ENCODE peak calls at places on chromosomes 4 and X, in seven cellular contexts. R, A, D, T, C, Q and F are unnamed samples.

GRCh38 chr4:70734168-70734954 is 12.6 kb downstream of the RUFY3 start:
- DNase-seq in R (no peak), A (no peak), D (peak), T (peak), C (no peak), Q (no peak), F (peak)

GRCh38 chr4:162497564-162498167 is 333.9 kb upstream of the FSTL5 start:
- DNase-seq in R (peak), A (peak), D (no peak), T (peak), C (peak), Q (no peak), F (peak)

GRCh38 chr4:111883557-111883999 is 261.7 kb upstream of the FAM241A start:
- DNase-seq in R (no peak), A (no peak), D (no peak), T (no peak), C (no peak), Q (no peak), F (no peak)

GRCh38 chrX:7132335-7133035 is 15.0 kb upstream of the STS start:
- DNase-seq in R (peak), A (peak), D (no peak), T (peak), C (no peak), Q (peak), F (peak)

GRCh38 chr4:169163947-169164668 is 106.6 kb downstream of the SH3RF1 start:
- DNase-seq in R (no peak), A (no peak), D (no peak), T (no peak), C (no peak), Q (no peak), F (no peak)

GRCh38 chr4:100299019-100299418 is 108.8 kb upstream of the DDIT4L start:
- DNase-seq in R (peak), A (no peak), D (no peak), T (no peak), C (no peak), Q (no peak), F (no peak)

GRCh38 chr4:48746608-48747374 is 33.3 kb downstream of the FRYL start:
- DNase-seq in R (no peak), A (no peak), D (no peak), T (no peak), C (no peak), Q (no peak), F (no peak)

GRCh38 chrX:1026263-1027015 is 186.0 kb downstream of the CRLF2 start:
- DNase-seq in R (no peak), A (no peak), D (peak), T (no peak), C (no peak), Q (no peak), F (no peak)

GRCh38 chr4:171727185-171727584 is 86.0 kb upstream of the GALNTL6 start:
- DNase-seq in R (no peak), A (no peak), D (no peak), T (no peak), C (no peak), Q (no peak), F (no peak)

GRCh38 chrX:126799059-126799458 is 20.5 kb upstream of the PRR32 start:
- DNase-seq in R (no peak), A (no peak), D (no peak), T (no peak), C (no peak), Q (no peak), F (no peak)

GRCh38 chr4:122873752-122874151 is 47.1 kb downstream of the FGF2 start:
- DNase-seq in R (no peak), A (no peak), D (no peak), T (no peak), C (no peak), Q (no peak), F (no peak)

GRCh38 chrX:43552703-43553102 is 103.4 kb upstream of the MAOA start:
- DNase-seq in R (no peak), A (no peak), D (no peak), T (no peak), C (no peak), Q (no peak), F (no peak)

GRCh38 chr4:101678180-101678579 is 112.3 kb upstream of the BANK1 start:
- DNase-seq in R (no peak), A (no peak), D (no peak), T (no peak), C (no peak), Q (no peak), F (no peak)

GRCh38 chrX:135388841-135389240 is 32.9 kb upstream of the SMIM10L2A start:
- DNase-seq in R (no peak), A (no peak), D (no peak), T (no peak), C (no peak), Q (no peak), F (no peak)

GRCh38 chr4:1464581-1465171 is 58.4 kb upstream of the NKX1-1 start:
- DNase-seq in R (no peak), A (no peak), D (no peak), T (no peak), C (peak), Q (no peak), F (no peak)

GRCh38 chr4:121272526-121272925 is 108.3 kb downstream of the QRFPR start:
- DNase-seq in R (no peak), A (peak), D (no peak), T (no peak), C (no peak), Q (no peak), F (no peak)

GRCh38 chr4:66572949-66573348 is 902.7 kb upstream of the EPHA5 start:
- DNase-seq in R (no peak), A (no peak), D (no peak), T (no peak), C (no peak), Q (no peak), F (no peak)

GRCh38 chrX:63503541-63503940 is 152.4 kb upstream of the SPIN4 start:
- DNase-seq in R (no peak), A (no peak), D (no peak), T (no peak), C (no peak), Q (no peak), F (peak)

GRCh38 chrX:44088755-44089154 is 115.6 kb upstream of the NDP start:
- DNase-seq in R (no peak), A (no peak), D (no peak), T (no peak), C (no peak), Q (no peak), F (no peak)

GRCh38 chrX:118974908-118975671 is 672 bp downstream of the LONRF3 start:
- DNase-seq in R (no peak), A (peak), D (no peak), T (peak), C (peak), Q (no peak), F (no peak)

GRCh38 chr4:54660591-54660990 is 2.8 kb downstream of the KIT start:
- DNase-seq in R (no peak), A (no peak), D (no peak), T (no peak), C (no peak), Q (no peak), F (no peak)

GRCh38 chr4:139988863-139989765 is 164.9 kb downstream of the MAML3 start:
- DNase-seq in R (peak), A (no peak), D (no peak), T (peak), C (no peak), Q (no peak), F (no peak)

GRCh38 chr4:78441786-78442185 is 109.8 kb upstream of the ANXA3 start:
- DNase-seq in R (no peak), A (no peak), D (no peak), T (no peak), C (no peak), Q (no peak), F (no peak)

GRCh38 chrX:51893931-51894696 is 691 bp downstream of the MAGED1 start:
- DNase-seq in R (no peak), A (no peak), D (no peak), T (no peak), C (peak), Q (no peak), F (no peak)

GRCh38 chrX:39577206-39577605 is 520.6 kb downstream of the BCOR start:
- DNase-seq in R (no peak), A (no peak), D (no peak), T (no peak), C (no peak), Q (no peak), F (peak)

GRCh38 chr4:151653548-151653918 is 107.3 kb downstream of the GATB start:
- DNase-seq in R (no peak), A (no peak), D (no peak), T (no peak), C (peak), Q (no peak), F (no peak)

GRCh38 chr4:53895137-53895536 is 169.3 kb downstream of the CHIC2 start:
- DNase-seq in R (no peak), A (no peak), D (no peak), T (no peak), C (no peak), Q (no peak), F (peak)

GRCh38 chr4:26105372-26105771 is 191.4 kb downstream of the SMIM20 start:
- DNase-seq in R (no peak), A (no peak), D (no peak), T (no peak), C (no peak), Q (no peak), F (no peak)

GRCh38 chr4:74408639-74409038 is 36.3 kb upstream of the AREG start:
- DNase-seq in R (no peak), A (no peak), D (no peak), T (no peak), C (no peak), Q (no peak), F (no peak)

GRCh38 chr4:38236503-38236902 is 276.3 kb downstream of the PTTG2 start:
- DNase-seq in R (no peak), A (no peak), D (no peak), T (no peak), C (no peak), Q (no peak), F (no peak)

GRCh38 chrX:38089173-38089982 is 83.0 kb downstream of the SYTL5 start:
- DNase-seq in R (no peak), A (no peak), D (no peak), T (no peak), C (no peak), Q (no peak), F (no peak)

GRCh38 chr4:87804871-87805270 is 5.5 kb downstream of the IBSP start:
- DNase-seq in R (no peak), A (no peak), D (no peak), T (no peak), C (no peak), Q (no peak), F (no peak)

GRCh38 chr4:87807402-87807801 is 8.0 kb downstream of the IBSP start:
- DNase-seq in R (no peak), A (no peak), D (no peak), T (no peak), C (no peak), Q (no peak), F (no peak)

GRCh38 chr4:87803421-87803820 is 4.1 kb downstream of the IBSP start:
- DNase-seq in R (no peak), A (no peak), D (no peak), T (no peak), C (no peak), Q (no peak), F (no peak)

GRCh38 chr4:87805971-87806370 is 6.6 kb downstream of the IBSP start:
- DNase-seq in R (no peak), A (no peak), D (no peak), T (no peak), C (no peak), Q (no peak), F (no peak)

GRCh38 chr4:87806520-87806919 is 7.2 kb downstream of the IBSP start:
- DNase-seq in R (no peak), A (no peak), D (no peak), T (no peak), C (no peak), Q (no peak), F (no peak)
- TF ChIP-seq JUND in R (no peak), A (no peak), D (no peak), T (no peak), C (no peak), Q (no peak), F (no peak)

GRCh38 chrX:70907900-70908299 is 611 bp downstream of the TEX11 start:
- DNase-seq in R (no peak), A (no peak), D (no peak), T (no peak), C (no peak), Q (no peak), F (no peak)
- TF ChIP-seq JUND in R (no peak), A (no peak), D (no peak), T (no peak), C (no peak), Q (no peak), F (no peak)

GRCh38 chr4:8221985-8222384 is 22.9 kb downstream of the SH3TC1 start:
- DNase-seq in R (no peak), A (no peak), D (no peak), T (no peak), C (no peak), Q (no peak), F (no peak)
- TF ChIP-seq JUND in R (no peak), A (no peak), D (no peak), T (no peak), C (no peak), Q (no peak), F (no peak)

DNA sequence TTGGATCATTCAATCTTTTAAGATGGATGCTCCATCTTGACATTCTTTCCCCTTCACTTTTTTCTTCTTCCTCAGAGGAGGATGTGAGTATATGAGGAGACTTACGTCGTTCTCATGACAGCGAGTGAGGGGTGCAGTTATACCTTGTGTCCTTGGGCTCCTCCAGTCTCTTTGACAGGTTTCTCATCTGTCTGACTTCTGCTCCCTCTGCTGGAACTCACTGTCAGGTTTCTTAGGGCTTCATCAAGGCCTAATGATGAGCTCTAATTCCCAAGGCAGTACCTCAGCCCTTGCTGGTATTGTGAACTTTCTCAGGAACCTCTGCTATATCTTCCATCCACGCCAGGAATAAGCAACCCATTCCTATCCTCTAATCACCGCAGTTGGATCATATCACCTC is 237.8 kb upstream of the ADGRL3 start:
- DNase-seq in R (no peak), A (no peak), D (no peak), T (no peak), C (no peak), Q (no peak), F (peak)
- TF ChIP-seq JUND in R (no peak), A (no peak), D (no peak), T (no peak), C (no peak), Q (no peak), F (no peak)

GRCh38 chr4:61853041-61853440 is 652.9 kb downstream of the ADGRL3 start:
- DNase-seq in R (no peak), A (no peak), D (no peak), T (no peak), C (no peak), Q (peak), F (no peak)

DNA sequence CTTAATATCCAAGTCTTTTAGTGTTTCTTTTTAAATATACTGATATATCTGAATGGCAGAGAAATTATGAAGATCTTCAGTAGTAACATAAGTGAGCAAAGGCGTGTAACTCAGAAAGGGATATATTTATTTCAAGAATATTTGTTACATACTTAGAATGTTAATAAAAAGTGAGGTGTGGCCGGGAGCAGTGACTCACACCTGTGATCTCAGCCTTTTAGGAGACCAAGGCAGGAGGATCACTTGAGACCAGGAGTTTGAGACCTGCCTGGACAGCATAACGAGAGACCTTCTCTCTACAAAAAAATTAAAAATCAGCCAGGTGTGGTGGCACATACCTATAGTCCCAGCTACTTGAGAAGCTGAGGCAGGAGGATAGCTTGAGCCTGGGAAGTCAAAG is 651.0 kb downstream of the ADGRL3 start:
- DNase-seq in R (no peak), A (no peak), D (no peak), T (no peak), C (no peak), Q (no peak), F (no peak)
- TF ChIP-seq JUND in R (no peak), A (no peak), D (no peak), T (no peak), C (no peak), Q (no peak), F (no peak)

DNA sequence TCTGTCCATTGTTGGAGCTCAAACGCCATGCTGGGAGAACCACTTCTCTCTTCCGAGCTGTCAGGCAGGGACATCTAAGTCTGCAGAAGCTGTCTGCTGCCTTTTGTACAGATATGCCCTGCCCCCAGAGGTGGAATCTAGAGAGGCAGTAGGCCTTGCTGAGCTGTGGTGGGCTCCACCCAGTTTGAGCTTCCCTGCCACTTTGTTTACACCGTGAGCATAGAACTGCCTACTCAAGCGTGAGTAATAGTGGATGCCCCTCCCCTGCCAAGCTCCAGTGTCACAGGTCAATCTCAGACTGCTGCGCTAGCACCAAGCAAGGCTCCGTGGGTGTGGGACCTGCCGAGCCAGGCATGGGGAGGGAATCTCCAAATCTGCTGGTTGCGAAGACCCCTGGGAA is 145.7 kb downstream of the VSIG4 start:
- DNase-seq in R (no peak), A (no peak), D (no peak), T (no peak), C (no peak), Q (no peak), F (no peak)
- TF ChIP-seq JUND in R (no peak), A (no peak), D (no peak), T (no peak), C (no peak), Q (no peak), F (no peak)